ENCODE peak calls at places on chromosomes 2 and 18, in five cellular contexts. N is keratinocyte, X is PC-9, L is prostate gland, O is psoas muscle. H is an unnamed sample. For H3K36me3, H3K9me3 and H3K4me1, the result is how much of the 10 kb centered on the place peaks cover.

GRCh38 chr2:231908584-231908983 is 17.6 kb downstream of the NPPC start:
- DNase-seq in N (no peak), O (no peak), X (no peak), L (no peak), H (peak)

GRCh38 chr2:38875227-38875575 is 533 bp downstream of the DHX57 start:
- DNase-seq in L (no peak), O (no peak), X (no peak), N (no peak), H (no peak)

GRCh38 chr2:208783184-208783583 is 376.6 kb downstream of the PTH2R start:
- DNase-seq in L (no peak), O (no peak), X (no peak), N (no peak), H (no peak)

GRCh38 chr2:143955416-143956075 is 564.4 kb downstream of the ZEB2 start:
- DNase-seq in L (no peak), N (peak), X (no peak), O (no peak), H (no peak)

GRCh38 chr2:75525434-75526308 is 35.1 kb downstream of the EVA1A start:
- DNase-seq in N (no peak), O (no peak), X (peak), L (no peak), H (no peak)

GRCh38 chr2:149715005-149715592 is 127.5 kb upstream of the MMADHC start:
- DNase-seq in O (no peak), L (no peak), X (no peak), N (no peak), H (no peak)

GRCh38 chr18:5036523-5036922 is 160.5 kb downstream of the AKAIN1 start:
- DNase-seq in N (no peak), X (no peak), O (no peak), L (no peak), H (no peak)

GRCh38 chr18:38493991-38494559 is 928.5 kb upstream of the CELF4 start:
- DNase-seq in O (no peak), L (no peak), N (peak), X (no peak), H (no peak)

GRCh38 chr2:191314697-191315364 is 69.6 kb downstream of the MYO1B start:
- DNase-seq in N (no peak), O (no peak), L (no peak), X (no peak), H (no peak)

GRCh38 chr2:94769733-94770132 is 101.5 kb upstream of the TEKT4 start:
- DNase-seq in X (no peak), N (no peak), O (no peak), L (no peak), H (no peak)

GRCh38 chr18:48032876-48033769 is 102.7 kb upstream of the SMAD2 start:
- DNase-seq in O (no peak), L (no peak), N (no peak), X (peak), H (peak)

GRCh38 chr2:81250270-81250669 is 945.7 kb upstream of the LRRTM1 start:
- DNase-seq in L (no peak), N (no peak), X (no peak), O (no peak), H (no peak)

GRCh38 chr2:27735263-27735904 is 36.1 kb upstream of the MRPL33 start:
- DNase-seq in O (peak), N (no peak), L (peak), X (peak), H (peak)

GRCh38 chr2:100554788-100555407 is 7.9 kb upstream of the PDCL3 start:
- DNase-seq in N (no peak), X (no peak), O (no peak), L (no peak), H (peak)

GRCh38 chr18:12828116-12829051 is 55.7 kb downstream of the PTPN2 start:
- DNase-seq in O (no peak), N (no peak), L (no peak), X (no peak), H (no peak)

GRCh38 chr2:63434597-63434996 is 153.7 kb downstream of the WDPCP start:
- DNase-seq in L (no peak), N (no peak), X (no peak), O (no peak), H (no peak)

GRCh38 chr2:11581129-11581796 is 47.4 kb downstream of the GREB1 start:
- DNase-seq in N (no peak), O (no peak), X (no peak), L (no peak), H (no peak)

DNA sequence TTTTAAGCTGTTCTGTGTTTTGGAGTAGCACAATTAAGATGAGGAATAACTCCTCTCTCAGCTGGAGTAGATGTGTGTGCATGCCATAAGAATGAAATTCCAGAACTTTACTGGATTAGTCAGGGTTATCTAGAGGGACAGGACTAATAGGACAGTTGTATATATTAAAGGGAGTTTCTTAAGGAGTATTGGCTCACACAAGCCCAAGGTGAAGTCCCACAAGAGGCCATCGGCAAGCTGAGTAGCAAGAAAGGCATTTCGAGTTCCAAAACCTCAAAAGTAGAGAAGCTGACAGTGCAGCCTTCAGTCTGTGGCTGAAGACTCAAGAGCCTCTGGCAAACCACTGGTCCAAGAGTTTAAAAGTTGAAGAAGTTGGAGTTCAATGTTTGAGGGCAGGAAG is 113.7 kb downstream of the RIT2 start:
- DNase-seq in N (no peak), L (no peak), O (no peak), X (no peak), H (no peak)
- H3K36me3 ChIP-seq in N (under half), L (under half), O (under half), X (under half), H (under half)

GRCh38 chr2:148416248-148416647 is 228.3 kb upstream of the EPC2 start:
- DNase-seq in O (no peak), X (no peak), N (no peak), L (peak), H (no peak)
- H3K9me3 ChIP-seq in O (under half), X (under half), N (under half), L (under half), H (under half)

DNA sequence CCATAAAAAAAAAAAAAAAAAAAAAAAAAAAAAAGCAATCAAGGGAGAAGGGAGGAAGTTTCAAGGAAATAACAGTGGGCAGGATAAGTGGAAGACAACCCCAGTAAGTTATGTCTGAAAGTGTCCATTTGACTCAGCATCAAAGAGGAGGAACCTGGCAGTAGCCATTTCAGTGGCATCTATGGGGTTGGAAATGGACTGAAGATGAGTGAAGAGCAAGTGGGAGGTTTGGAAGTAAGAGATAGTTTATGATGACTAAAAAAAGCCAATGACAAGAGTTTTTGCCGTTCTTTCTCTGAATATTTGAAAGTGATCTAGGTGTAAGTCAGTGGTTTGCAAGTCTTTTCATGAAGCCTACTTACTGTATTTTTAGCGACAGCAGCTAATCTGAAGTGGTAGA is 9.2 kb upstream of the SELENOI start:
- DNase-seq in L (no peak), O (no peak), N (no peak), X (no peak), H (no peak)
- H3K4me1 ChIP-seq in L (under half), O (under half), N (under half), X (under half), H (under half)

GRCh38 chr18:7230646-7231349 is at the start of gene LRRC30:
- DNase-seq in N (no peak), L (no peak), X (no peak), O (no peak), H (no peak)
- H3K36me3 ChIP-seq in N (under half), L (under half), X (under half), O (under half), H (under half)